ENCODE peak calls at places on chromosomes 11 and 22, in nine cellular contexts. One of them, this sample, is unnamed.

GRCh38 chr11:11407065-11407737 is 54.2 kb upstream of the CSNK2A3 start:
- DNase-seq in A549: no peak
- DNase-seq in RWPE2: no peak
- DNase-seq in lower lobe of right lung: no peak
- DNase-seq in GM13977: no peak
- DNase-seq in astrocyte of the spinal cord: no peak
- DNase-seq in mucosa of descending colon: no peak
- DNase-seq in Peyer's patch: no peak
- DNase-seq in heart right ventricle: peak; percentile 71
- DNase-seq in this sample: no peak

GRCh38 chr11:75929706-75930105 is 114.7 kb downstream of the UVRAG start:
- DNase-seq in A549: no peak
- DNase-seq in RWPE2: no peak
- DNase-seq in lower lobe of right lung: no peak
- DNase-seq in GM13977: no peak
- DNase-seq in astrocyte of the spinal cord: no peak
- DNase-seq in mucosa of descending colon: no peak
- DNase-seq in Peyer's patch: no peak
- DNase-seq in heart right ventricle: no peak
- DNase-seq in this sample: no peak

GRCh38 chr11:269146-269890 is 8.9 kb upstream of the NLRP6 start:
- DNase-seq in A549: no peak
- DNase-seq in RWPE2: no peak
- DNase-seq in lower lobe of right lung: no peak
- DNase-seq in GM13977: peak; percentile 76
- DNase-seq in astrocyte of the spinal cord: no peak
- DNase-seq in mucosa of descending colon: no peak
- DNase-seq in Peyer's patch: peak; percentile 73
- DNase-seq in heart right ventricle: no peak
- DNase-seq in this sample: peak; percentile 85

GRCh38 chr11:59437770-59438169 is 1.5 kb downstream of the OR5A1 start:
- DNase-seq in A549: no peak
- DNase-seq in RWPE2: no peak
- DNase-seq in lower lobe of right lung: no peak
- DNase-seq in GM13977: no peak
- DNase-seq in astrocyte of the spinal cord: no peak
- DNase-seq in mucosa of descending colon: no peak
- DNase-seq in Peyer's patch: no peak
- DNase-seq in heart right ventricle: no peak
- DNase-seq in this sample: no peak

GRCh38 chr11:134485316-134485715 is 73.3 kb upstream of the B3GAT1 start:
- DNase-seq in A549: no peak
- DNase-seq in RWPE2: no peak
- DNase-seq in lower lobe of right lung: no peak
- DNase-seq in GM13977: no peak
- DNase-seq in astrocyte of the spinal cord: no peak
- DNase-seq in mucosa of descending colon: no peak
- DNase-seq in Peyer's patch: no peak
- DNase-seq in heart right ventricle: no peak
- DNase-seq in this sample: no peak

GRCh38 chr22:49632199-49633009 is 195.3 kb downstream of the BRD1 start:
- DNase-seq in A549: peak; percentile 55
- DNase-seq in RWPE2: no peak
- DNase-seq in lower lobe of right lung: peak; percentile 51
- DNase-seq in GM13977: peak; percentile 76
- DNase-seq in astrocyte of the spinal cord: peak; percentile 50
- DNase-seq in mucosa of descending colon: peak; percentile 61
- DNase-seq in Peyer's patch: no peak
- DNase-seq in heart right ventricle: peak; percentile 62
- DNase-seq in this sample: no peak

GRCh38 chr22:48182896-48183805 is 1420.7 kb downstream of the TBC1D22A start:
- DNase-seq in A549: no peak
- DNase-seq in RWPE2: no peak
- DNase-seq in lower lobe of right lung: no peak
- DNase-seq in GM13977: no peak
- DNase-seq in astrocyte of the spinal cord: no peak
- DNase-seq in mucosa of descending colon: no peak
- DNase-seq in Peyer's patch: no peak
- DNase-seq in heart right ventricle: no peak
- DNase-seq in this sample: no peak

GRCh38 chr22:47192651-47193437 is 430.4 kb downstream of the TBC1D22A start:
- DNase-seq in A549: peak; percentile 74
- DNase-seq in RWPE2: peak; percentile 57
- DNase-seq in lower lobe of right lung: peak; percentile 51
- DNase-seq in GM13977: no peak
- DNase-seq in astrocyte of the spinal cord: no peak
- DNase-seq in mucosa of descending colon: peak; percentile 90
- DNase-seq in Peyer's patch: no peak
- DNase-seq in heart right ventricle: no peak
- DNase-seq in this sample: peak; percentile 41

GRCh38 chr11:134508219-134508990 is 96.4 kb upstream of the B3GAT1 start:
- DNase-seq in A549: no peak
- DNase-seq in RWPE2: peak; percentile 28
- DNase-seq in lower lobe of right lung: no peak
- DNase-seq in GM13977: no peak
- DNase-seq in astrocyte of the spinal cord: no peak
- DNase-seq in mucosa of descending colon: no peak
- DNase-seq in Peyer's patch: peak; percentile 9
- DNase-seq in heart right ventricle: no peak
- DNase-seq in this sample: no peak

GRCh38 chr22:17949926-17950473 is 74.4 kb downstream of the MICAL3 start:
- DNase-seq in A549: no peak
- DNase-seq in RWPE2: no peak
- DNase-seq in lower lobe of right lung: no peak
- DNase-seq in GM13977: no peak
- DNase-seq in astrocyte of the spinal cord: no peak
- DNase-seq in mucosa of descending colon: no peak
- DNase-seq in Peyer's patch: no peak
- DNase-seq in heart right ventricle: no peak
- DNase-seq in this sample: no peak

GRCh38 chr11:121018746-121019145 is 5.2 kb upstream of the TBCEL start:
- DNase-seq in A549: no peak
- DNase-seq in RWPE2: no peak
- DNase-seq in lower lobe of right lung: no peak
- DNase-seq in GM13977: no peak
- DNase-seq in astrocyte of the spinal cord: no peak
- DNase-seq in mucosa of descending colon: no peak
- DNase-seq in Peyer's patch: no peak
- DNase-seq in heart right ventricle: no peak
- DNase-seq in this sample: no peak

GRCh38 chr11:64245797-64246623 is 733 bp downstream of the PPP1R14B start:
- DNase-seq in A549: peak; percentile 91
- DNase-seq in RWPE2: peak; percentile 99
- DNase-seq in lower lobe of right lung: peak; percentile 76
- DNase-seq in GM13977: no peak
- DNase-seq in astrocyte of the spinal cord: peak; percentile 82
- DNase-seq in mucosa of descending colon: peak; percentile 81
- DNase-seq in Peyer's patch: peak; percentile 59
- DNase-seq in heart right ventricle: peak; percentile 67
- DNase-seq in this sample: peak; percentile 88

GRCh38 chr22:34622602-34623001 is 443.4 kb upstream of the ISX start:
- DNase-seq in A549: no peak
- DNase-seq in RWPE2: no peak
- DNase-seq in lower lobe of right lung: no peak
- DNase-seq in GM13977: no peak
- DNase-seq in astrocyte of the spinal cord: no peak
- DNase-seq in mucosa of descending colon: no peak
- DNase-seq in Peyer's patch: no peak
- DNase-seq in heart right ventricle: no peak
- DNase-seq in this sample: no peak

GRCh38 chr11:1931326-1931725 is 11.8 kb downstream of the TNNT3 start:
- DNase-seq in A549: no peak
- DNase-seq in RWPE2: peak; percentile 21
- DNase-seq in lower lobe of right lung: no peak
- DNase-seq in GM13977: peak; percentile 21
- DNase-seq in astrocyte of the spinal cord: no peak
- DNase-seq in mucosa of descending colon: no peak
- DNase-seq in Peyer's patch: no peak
- DNase-seq in heart right ventricle: peak; percentile 58
- DNase-seq in this sample: peak; percentile 43
- TF ChIP-seq CTCF in A549: no peak
- TF ChIP-seq CTCF in RWPE2: no peak
- TF ChIP-seq CTCF in lower lobe of right lung: no peak
- TF ChIP-seq CTCF in GM13977: no peak
- TF ChIP-seq CTCF in astrocyte of the spinal cord: no peak
- TF ChIP-seq CTCF in mucosa of descending colon: no peak
- TF ChIP-seq CTCF in Peyer's patch: no peak
- TF ChIP-seq CTCF in heart right ventricle: no peak
- TF ChIP-seq CTCF in this sample: no peak

GRCh38 chr11:87719311-87720073 is 455.8 kb downstream of the RAB38 start:
- DNase-seq in A549: no peak
- DNase-seq in RWPE2: no peak
- DNase-seq in lower lobe of right lung: no peak
- DNase-seq in GM13977: no peak
- DNase-seq in astrocyte of the spinal cord: peak; percentile 9
- DNase-seq in mucosa of descending colon: no peak
- DNase-seq in Peyer's patch: no peak
- DNase-seq in heart right ventricle: no peak
- DNase-seq in this sample: no peak

GRCh38 chr11:87724358-87724757 is 450.9 kb downstream of the RAB38 start:
- DNase-seq in A549: no peak
- DNase-seq in RWPE2: no peak
- DNase-seq in lower lobe of right lung: no peak
- DNase-seq in GM13977: no peak
- DNase-seq in astrocyte of the spinal cord: no peak
- DNase-seq in mucosa of descending colon: no peak
- DNase-seq in Peyer's patch: no peak
- DNase-seq in heart right ventricle: no peak
- DNase-seq in this sample: no peak

GRCh38 chr11:87726511-87726910 is 448.7 kb downstream of the RAB38 start:
- DNase-seq in A549: no peak
- DNase-seq in RWPE2: no peak
- DNase-seq in lower lobe of right lung: no peak
- DNase-seq in GM13977: no peak
- DNase-seq in astrocyte of the spinal cord: no peak
- DNase-seq in mucosa of descending colon: no peak
- DNase-seq in Peyer's patch: no peak
- DNase-seq in heart right ventricle: no peak
- DNase-seq in this sample: no peak

DNA sequence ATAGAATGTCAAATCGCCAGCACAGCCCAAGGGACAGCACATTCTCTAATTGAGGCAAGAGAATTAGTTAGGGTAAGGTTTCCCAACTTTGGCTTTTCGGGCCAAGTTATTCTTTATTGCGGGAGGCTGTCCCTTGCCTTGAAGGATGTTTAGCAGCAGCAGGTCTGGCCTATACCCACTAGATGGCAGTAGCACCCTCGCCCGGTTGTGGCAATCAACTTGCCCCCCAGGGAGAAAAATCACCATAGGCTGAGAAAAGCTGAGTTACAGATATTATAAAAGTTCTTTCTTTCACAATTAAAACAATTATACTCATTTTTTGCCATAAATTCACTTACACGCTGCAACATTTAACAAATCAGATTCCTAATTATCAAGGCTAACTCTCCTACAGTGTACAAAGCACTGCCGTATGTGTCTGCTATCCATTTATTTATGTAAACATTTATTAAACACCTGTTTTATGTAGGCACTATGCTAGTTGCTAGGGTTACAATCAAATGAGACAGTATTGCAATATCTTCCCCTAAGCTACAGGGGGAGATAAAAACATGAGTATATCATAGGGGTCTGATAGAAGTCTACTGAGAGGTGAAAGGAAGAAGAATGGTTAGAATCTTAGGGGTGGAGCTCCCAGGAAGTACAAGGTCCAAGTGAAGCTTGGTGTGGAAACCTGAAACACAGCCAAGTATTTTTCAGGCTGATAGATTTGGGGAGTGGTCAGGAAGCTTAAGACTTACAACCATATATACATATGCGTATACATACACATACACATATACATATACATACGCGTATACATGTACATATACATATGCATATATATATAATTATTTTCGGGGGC is 452.3 kb downstream of the RAB38 start:
- DNase-seq in A549: peak; percentile 23
- DNase-seq in RWPE2: no peak
- DNase-seq in lower lobe of right lung: no peak
- DNase-seq in GM13977: peak; percentile 9
- DNase-seq in astrocyte of the spinal cord: no peak
- DNase-seq in mucosa of descending colon: peak; percentile 45
- DNase-seq in Peyer's patch: no peak
- DNase-seq in heart right ventricle: peak; percentile 3
- DNase-seq in this sample: no peak
- TF ChIP-seq CTCF in A549: peak; percentile 41
- TF ChIP-seq CTCF in RWPE2: peak; percentile 73
- TF ChIP-seq CTCF in lower lobe of right lung: peak; percentile 63
- TF ChIP-seq CTCF in GM13977: peak; percentile 80
- TF ChIP-seq CTCF in astrocyte of the spinal cord: peak; percentile 74
- TF ChIP-seq CTCF in mucosa of descending colon: peak; percentile 50
- TF ChIP-seq CTCF in Peyer's patch: peak; percentile 62
- TF ChIP-seq CTCF in heart right ventricle: peak; percentile 29
- TF ChIP-seq CTCF in this sample: peak; percentile 21

GRCh38 chr11:27716216-27716615 is 16.0 kb upstream of the BDNF start:
- DNase-seq in A549: no peak
- DNase-seq in RWPE2: no peak
- DNase-seq in lower lobe of right lung: no peak
- DNase-seq in GM13977: no peak
- DNase-seq in astrocyte of the spinal cord: no peak
- DNase-seq in mucosa of descending colon: no peak
- DNase-seq in Peyer's patch: no peak
- DNase-seq in heart right ventricle: no peak
- DNase-seq in this sample: no peak

GRCh38 chr11:27718346-27718852 is 18.1 kb upstream of the BDNF start:
- DNase-seq in A549: peak; percentile 93
- DNase-seq in RWPE2: peak; percentile 70
- DNase-seq in lower lobe of right lung: no peak
- DNase-seq in GM13977: no peak
- DNase-seq in astrocyte of the spinal cord: peak; percentile 95
- DNase-seq in mucosa of descending colon: peak; percentile 20
- DNase-seq in Peyer's patch: no peak
- DNase-seq in heart right ventricle: no peak
- DNase-seq in this sample: no peak

GRCh38 chr11:27717377-27717776 is 17.1 kb upstream of the BDNF start:
- DNase-seq in A549: peak; percentile 56
- DNase-seq in RWPE2: no peak
- DNase-seq in lower lobe of right lung: no peak
- DNase-seq in GM13977: no peak
- DNase-seq in astrocyte of the spinal cord: peak; percentile 57
- DNase-seq in mucosa of descending colon: no peak
- DNase-seq in Peyer's patch: no peak
- DNase-seq in heart right ventricle: no peak
- DNase-seq in this sample: no peak

GRCh38 chr11:27717801-27718229 is 17.6 kb upstream of the BDNF start:
- DNase-seq in A549: peak; percentile 39
- DNase-seq in RWPE2: no peak
- DNase-seq in lower lobe of right lung: no peak
- DNase-seq in GM13977: no peak
- DNase-seq in astrocyte of the spinal cord: peak; percentile 62
- DNase-seq in mucosa of descending colon: no peak
- DNase-seq in Peyer's patch: no peak
- DNase-seq in heart right ventricle: no peak
- DNase-seq in this sample: no peak

GRCh38 chr11:27716850-27717249 is 16.6 kb upstream of the BDNF start:
- DNase-seq in A549: no peak
- DNase-seq in RWPE2: no peak
- DNase-seq in lower lobe of right lung: no peak
- DNase-seq in GM13977: no peak
- DNase-seq in astrocyte of the spinal cord: peak; percentile 62
- DNase-seq in mucosa of descending colon: no peak
- DNase-seq in Peyer's patch: no peak
- DNase-seq in heart right ventricle: no peak
- DNase-seq in this sample: no peak
- TF ChIP-seq CTCF in A549: no peak
- TF ChIP-seq CTCF in RWPE2: peak; percentile 48
- TF ChIP-seq CTCF in lower lobe of right lung: no peak
- TF ChIP-seq CTCF in GM13977: no peak
- TF ChIP-seq CTCF in astrocyte of the spinal cord: peak; percentile 41
- TF ChIP-seq CTCF in mucosa of descending colon: no peak
- TF ChIP-seq CTCF in Peyer's patch: no peak
- TF ChIP-seq CTCF in heart right ventricle: no peak
- TF ChIP-seq CTCF in this sample: no peak

GRCh38 chr11:83736689-83737088 is 450.5 kb upstream of the CCDC90B start:
- DNase-seq in A549: no peak
- DNase-seq in RWPE2: no peak
- DNase-seq in lower lobe of right lung: no peak
- DNase-seq in GM13977: no peak
- DNase-seq in astrocyte of the spinal cord: no peak
- DNase-seq in mucosa of descending colon: no peak
- DNase-seq in Peyer's patch: no peak
- DNase-seq in heart right ventricle: no peak
- DNase-seq in this sample: no peak
- TF ChIP-seq CTCF in A549: no peak
- TF ChIP-seq CTCF in RWPE2: no peak
- TF ChIP-seq CTCF in lower lobe of right lung: no peak
- TF ChIP-seq CTCF in GM13977: no peak
- TF ChIP-seq CTCF in astrocyte of the spinal cord: no peak
- TF ChIP-seq CTCF in mucosa of descending colon: no peak
- TF ChIP-seq CTCF in Peyer's patch: no peak
- TF ChIP-seq CTCF in heart right ventricle: no peak
- TF ChIP-seq CTCF in this sample: no peak